ENCODE peak calls at places on chromosomes 4 and X, in six cellular contexts. O, J, W, L, E and F are unnamed samples.

GRCh38 chr4:13762126-13762525 is 134.6 kb upstream of the BOD1L1 start:
- DNase-seq in O (no peak), J (no peak), W (no peak), L (no peak), E (no peak), F (no peak)

GRCh38 chrX:42119076-42119475 is 195.7 kb upstream of the CASK start:
- DNase-seq in O (peak), J (peak), W (no peak), L (no peak), E (no peak), F (no peak)

GRCh38 chr4:18404642-18405041 is 383.1 kb upstream of the LCORL start:
- DNase-seq in O (no peak), J (no peak), W (no peak), L (no peak), E (no peak), F (no peak)

GRCh38 chrX:153820601-153821000 is 9.7 kb downstream of the PDZD4 start:
- DNase-seq in O (no peak), J (no peak), W (no peak), L (no peak), E (no peak), F (no peak)

GRCh38 chr4:40525811-40526598 is 103.7 kb downstream of the RBM47 start:
- DNase-seq in O (no peak), J (peak), W (peak), L (no peak), E (no peak), F (no peak)

GRCh38 chr4:83276299-83277040 is 8.1 kb downstream of the COQ2 start:
- DNase-seq in O (no peak), J (no peak), W (no peak), L (no peak), E (no peak), F (no peak)

GRCh38 chr4:176339936-176340761 is 20.4 kb downstream of the SPCS3 start:
- DNase-seq in O (no peak), J (no peak), W (no peak), L (no peak), E (no peak), F (no peak)

GRCh38 chrX:10617186-10617963 is 3.0 kb downstream of the MID1 start:
- DNase-seq in O (no peak), J (no peak), W (no peak), L (no peak), E (no peak), F (no peak)

GRCh38 chr4:10117424-10118354 is 1.1 kb upstream of the WDR1 start:
- DNase-seq in O (no peak), J (no peak), W (no peak), L (no peak), E (peak), F (peak)

GRCh38 chrX:16589211-16589610 is 60.7 kb upstream of the S100G start:
- DNase-seq in O (no peak), J (no peak), W (no peak), L (no peak), E (no peak), F (no peak)

GRCh38 chr4:150126201-150126879 is 48.1 kb downstream of the DCLK2 start:
- DNase-seq in O (no peak), J (no peak), W (no peak), L (no peak), E (no peak), F (no peak)

GRCh38 chr4:9971711-9972110 is 49.6 kb downstream of the SLC2A9 start:
- DNase-seq in O (no peak), J (no peak), W (peak), L (no peak), E (no peak), F (no peak)

GRCh38 chrX:31993635-31994034 is 921.8 kb upstream of the FTHL17 start:
- DNase-seq in O (peak), J (no peak), W (no peak), L (no peak), E (no peak), F (no peak)

GRCh38 chrX:635428-636192 is 5.0 kb downstream of the SHOX start:
- DNase-seq in O (no peak), J (no peak), W (no peak), L (no peak), E (no peak), F (no peak)

GRCh38 chr4:116531870-116532269 is 553.5 kb downstream of the TRAM1L1 start:
- DNase-seq in O (no peak), J (no peak), W (no peak), L (no peak), E (no peak), F (no peak)

GRCh38 chrX:153551135-153551534 is 33.7 kb downstream of the ATP2B3 start:
- DNase-seq in O (no peak), J (no peak), W (no peak), L (no peak), E (no peak), F (no peak)

GRCh38 chrX:39848900-39849299 is 248.9 kb downstream of the BCOR start:
- DNase-seq in O (no peak), J (no peak), W (no peak), L (no peak), E (no peak), F (no peak)

GRCh38 chr4:114597410-114598115 is 1.0 kb upstream of the UGT8 start:
- DNase-seq in O (no peak), J (no peak), W (peak), L (no peak), E (peak), F (no peak)

GRCh38 chr4:38290360-38290759 is 330.2 kb downstream of the PTTG2 start:
- DNase-seq in O (no peak), J (no peak), W (no peak), L (no peak), E (no peak), F (no peak)

GRCh38 chr4:125191252-125191651 is 123.5 kb upstream of the FAT4 start:
- DNase-seq in O (no peak), J (no peak), W (no peak), L (no peak), E (no peak), F (no peak)

GRCh38 chr4:121252224-121252806 is 88.2 kb upstream of the TNIP3 start:
- DNase-seq in O (peak), J (peak), W (peak), L (peak), E (peak), F (peak)

GRCh38 chr4:147198411-147199051 is 252.9 kb upstream of the TTC29 start:
- DNase-seq in O (no peak), J (no peak), W (no peak), L (no peak), E (no peak), F (no peak)

GRCh38 chr4:52997132-52997416 is 135.0 kb downstream of the RASL11B start:
- DNase-seq in O (no peak), J (no peak), W (no peak), L (no peak), E (no peak), F (no peak)

GRCh38 chr4:126899382-126899801 is 733.4 kb upstream of the INTU start:
- DNase-seq in O (no peak), J (no peak), W (no peak), L (no peak), E (no peak), F (no peak)

GRCh38 chrX:9267415-9267814 is 197.4 kb upstream of the TBL1X start:
- DNase-seq in O (peak), J (peak), W (no peak), L (no peak), E (no peak), F (no peak)

GRCh38 chrX:40371376-40371775 is 209.4 kb upstream of the ATP6AP2 start:
- DNase-seq in O (no peak), J (no peak), W (no peak), L (no peak), E (no peak), F (no peak)

GRCh38 chrX:137427813-137428212 is 138.1 kb upstream of the ZIC3 start:
- DNase-seq in O (no peak), J (peak), W (no peak), L (no peak), E (no peak), F (no peak)

GRCh38 chr4:79948739-79949138 is 124.3 kb downstream of the ANTXR2 start:
- DNase-seq in O (no peak), J (no peak), W (no peak), L (no peak), E (no peak), F (no peak)

GRCh38 chrX:56029188-56029587 is 203.0 kb upstream of the KLF8 start:
- DNase-seq in O (no peak), J (no peak), W (no peak), L (no peak), E (no peak), F (no peak)

GRCh38 chrX:3227526-3227925 is 118.9 kb downstream of the MXRA5 start:
- DNase-seq in O (no peak), J (no peak), W (no peak), L (no peak), E (no peak), F (no peak)

GRCh38 chrX:9466115-9466495 is 1.2 kb downstream of the TBL1X start:
- DNase-seq in O (no peak), J (peak), W (peak), L (no peak), E (peak), F (peak)

GRCh38 chr4:1211371-1211770 is 37.6 kb downstream of the CTBP1 start:
- DNase-seq in O (no peak), J (no peak), W (no peak), L (no peak), E (peak), F (no peak)

GRCh38 chr4:1210971-1211370 is 38.0 kb downstream of the CTBP1 start:
- DNase-seq in O (no peak), J (no peak), W (peak), L (no peak), E (peak), F (peak)

GRCh38 chr4:1212546-1213335 is 36.2 kb downstream of the CTBP1 start:
- DNase-seq in O (no peak), J (no peak), W (no peak), L (no peak), E (no peak), F (peak)

GRCh38 chr4:1213336-1213995 is 35.5 kb downstream of the CTBP1 start:
- DNase-seq in O (no peak), J (no peak), W (no peak), L (no peak), E (no peak), F (no peak)

DNA sequence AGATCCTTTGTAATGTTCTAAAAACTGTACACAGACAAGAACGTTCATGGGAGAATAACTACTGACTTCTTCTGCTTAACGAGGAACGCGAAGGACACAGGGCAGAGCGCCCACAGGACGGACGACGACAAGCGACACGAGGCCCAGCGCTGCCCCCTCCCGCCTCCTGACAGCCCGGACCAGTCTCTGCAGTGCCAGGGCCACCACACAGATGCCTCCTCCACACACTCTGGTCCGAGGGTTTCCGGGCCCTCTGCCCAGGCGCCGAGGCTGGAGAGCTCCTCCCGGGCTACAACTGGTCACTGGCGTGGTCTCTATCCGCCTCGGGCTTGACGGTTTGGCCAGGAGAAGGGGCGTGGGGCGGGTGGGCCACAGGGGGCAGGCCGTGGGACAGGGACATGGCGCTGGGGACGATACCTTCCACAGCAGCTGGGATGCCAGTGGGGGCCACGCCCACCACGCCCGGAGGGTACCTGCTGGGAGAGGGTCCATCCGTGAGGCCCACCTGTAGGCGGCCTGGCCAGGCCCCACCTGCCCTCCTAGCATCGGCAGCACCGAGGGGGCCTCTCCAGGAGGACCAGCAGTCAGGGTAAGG is 36.9 kb downstream of the CTBP1 start:
- DNase-seq in O (no peak), J (no peak), W (peak), L (no peak), E (no peak), F (peak)
- TF ChIP-seq POLR2A in O (no peak), J (no peak), W (peak), L (no peak), E (no peak), F (no peak)

DNA sequence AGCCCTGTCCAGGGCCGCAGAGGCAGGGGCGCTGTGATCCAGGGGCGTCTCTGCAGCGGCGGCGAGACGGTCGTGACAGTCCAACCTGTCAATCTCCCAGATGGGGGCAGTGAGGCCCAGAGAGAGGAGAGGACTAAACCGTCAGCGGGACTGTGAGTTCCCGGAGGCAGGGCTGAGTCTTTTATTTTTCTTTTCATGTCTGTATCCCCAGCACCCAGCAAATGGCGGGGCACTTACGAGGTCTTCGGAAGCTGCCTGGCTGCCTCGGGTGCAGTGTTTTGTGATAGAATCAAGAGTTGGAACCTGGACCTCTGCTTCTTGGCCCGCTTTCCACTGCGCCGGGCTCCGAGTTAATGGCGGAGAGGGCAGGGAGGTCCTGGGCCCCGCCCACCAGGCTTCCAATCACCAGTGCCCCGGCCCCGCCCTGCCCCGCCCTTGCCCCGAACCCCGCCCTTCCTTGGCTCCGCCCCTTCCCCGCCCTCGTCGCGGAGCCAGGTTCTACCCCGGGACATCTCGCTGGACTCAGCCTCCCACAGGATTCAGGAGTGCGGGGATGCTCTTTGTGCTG is 35.3 kb upstream of the GRPEL1 start:
- DNase-seq in O (peak), J (peak), W (peak), L (peak), E (peak), F (peak)
- TF ChIP-seq POLR2A in O (peak), J (peak), W (peak), L (peak), E (peak), F (peak)

GRCh38 chr4:183350317-183351071 is 28.3 kb upstream of the CLDN24 start:
- DNase-seq in O (no peak), J (no peak), W (no peak), L (no peak), E (no peak), F (no peak)

GRCh38 chr4:183349673-183350072 is 27.4 kb upstream of the CLDN24 start:
- DNase-seq in O (no peak), J (no peak), W (no peak), L (no peak), E (no peak), F (no peak)

GRCh38 chr4:183347586-183347985 is 25.4 kb upstream of the CLDN24 start:
- DNase-seq in O (no peak), J (no peak), W (no peak), L (no peak), E (no peak), F (no peak)

GRCh38 chr4:183348136-183348535 is 25.9 kb upstream of the CLDN24 start:
- DNase-seq in O (no peak), J (no peak), W (no peak), L (no peak), E (no peak), F (no peak)

GRCh38 chr4:183348706-183349659 is 26.8 kb upstream of the CLDN24 start:
- DNase-seq in O (no peak), J (no peak), W (no peak), L (no peak), E (no peak), F (no peak)
- TF ChIP-seq POLR2A in O (no peak), J (no peak), W (no peak), L (no peak), E (no peak), F (no peak)

GRCh38 chr4:2743518-2744445 is 12.4 kb downstream of the TNIP2 start:
- DNase-seq in O (no peak), J (no peak), W (no peak), L (no peak), E (peak), F (no peak)
- TF ChIP-seq POLR2A in O (no peak), J (no peak), W (no peak), L (no peak), E (no peak), F (no peak)

GRCh38 chrX:102018208-102018607 is 86.4 kb upstream of the ZMAT1 start:
- DNase-seq in O (no peak), J (no peak), W (no peak), L (no peak), E (no peak), F (no peak)
- TF ChIP-seq POLR2A in O (no peak), J (no peak), W (no peak), L (no peak), E (no peak), F (no peak)